ENCODE peak calls at places on chromosome 6, in five cellular contexts. R is KBM-7, T is choroid plexus epithelial cell, A is GM12865, I is HepG2. O is an unnamed sample.

GRCh38 chr6:166104107-166104506 is 63.5 kb downstream of the TBXT start:
- DNase-seq in R (no peak), T (peak; percentile 51), A (no peak), I (no peak), O (no peak)

GRCh38 chr6:15464211-15464725 is 198.6 kb downstream of the DTNBP1 start:
- DNase-seq in R (peak; percentile 48), T (peak; percentile 12), A (peak; percentile 66), I (peak; percentile 28), O (peak; percentile 50)

GRCh38 chr6:14269434-14269833 is 151.9 kb downstream of the CD83 start:
- DNase-seq in R (no peak), T (no peak), A (no peak), I (no peak), O (no peak)

GRCh38 chr6:157235600-157236039 is 87.7 kb downstream of the TMEM242 start:
- DNase-seq in R (no peak), T (peak; percentile 60), A (no peak), I (peak; percentile 45), O (peak; percentile 45)

GRCh38 chr6:25312703-25313102 is 33.5 kb downstream of the CARMIL1 start:
- DNase-seq in R (peak; percentile 21), T (peak; percentile 47), A (no peak), I (no peak), O (no peak)

GRCh38 chr6:33502486-33502885 is 48.1 kb downstream of the ZBTB9 start:
- DNase-seq in R (no peak), T (no peak), A (no peak), I (no peak), O (no peak)

GRCh38 chr6:135181333-135182119 is 418 bp downstream of the MYB start:
- DNase-seq in R (no peak), T (no peak), A (peak; percentile 29), I (no peak), O (no peak)

GRCh38 chr6:43738877-43739641 is 31.0 kb upstream of the VEGFA start:
- DNase-seq in R (no peak), T (no peak), A (no peak), I (no peak), O (no peak)

GRCh38 chr6:142713959-142714358 is 231.0 kb downstream of the HIVEP2 start:
- DNase-seq in R (no peak), T (no peak), A (no peak), I (no peak), O (no peak)

GRCh38 chr6:2950713-2951112 is 20.7 kb downstream of the SERPINB6 start:
- DNase-seq in R (no peak), T (no peak), A (no peak), I (no peak), O (no peak)

GRCh38 chr6:89597988-89598387 is 40.6 kb downstream of the LYRM2 start:
- DNase-seq in R (peak; percentile 53), T (peak; percentile 69), A (no peak), I (peak; percentile 64), O (no peak)

GRCh38 chr6:89117285-89118108 is at the start of gene SRSF12:
- DNase-seq in R (peak; percentile 61), T (peak; percentile 27), A (peak; percentile 63), I (no peak), O (peak; percentile 25)

GRCh38 chr6:148501178-148501590 is 158.5 kb downstream of the SASH1 start:
- DNase-seq in R (no peak), T (peak; percentile 85), A (no peak), I (no peak), O (no peak)

GRCh38 chr6:166757226-166758135 is 130.4 kb upstream of the RPS6KA2 start:
- DNase-seq in R (no peak), T (peak; percentile 72), A (no peak), I (no peak), O (no peak)

GRCh38 chr6:157831424-157832249 is 8.6 kb downstream of the SNX9 start:
- DNase-seq in R (no peak), T (peak; percentile 54), A (no peak), I (no peak), O (no peak)

GRCh38 chr6:167990016-167990945 is 7.2 kb upstream of the KIF25 start:
- DNase-seq in R (no peak), T (no peak), A (peak; percentile 15), I (no peak), O (no peak)

GRCh38 chr6:30802731-30803130 is 58.4 kb upstream of the IER3 start:
- DNase-seq in R (no peak), T (no peak), A (no peak), I (no peak), O (no peak)

O was measured in T-helper 9 cell.